ENCODE peak calls at places on chromosomes 3 and 15, in four cellular contexts. Y is activated B cell treated with CpG ODN at 0.5 μM for 24 hours, V is transverse colon, R is HFF-Myc. F is an unnamed sample.

GRCh38 chr3:99941211-99941610 is 123.5 kb downstream of the CMSS1 start:
- DNase-seq in Y (no peak), V (no peak), R (no peak), F (no peak)

GRCh38 chr3:166837535-166837934 is 542.6 kb downstream of the ZBBX start:
- DNase-seq in V (no peak), Y (no peak), R (no peak), F (no peak)

GRCh38 chr3:139473155-139473771 is 3.1 kb downstream of the RBP2 start:
- DNase-seq in Y (no peak), V (peak), R (no peak), F (no peak)

GRCh38 chr3:56591256-56591655 is 34.3 kb downstream of the CCDC66 start:
- DNase-seq in R (no peak), V (no peak), Y (no peak), F (no peak)

GRCh38 chr3:4426782-4427344 is 40.2 kb downstream of the SUMF1 start:
- DNase-seq in V (no peak), R (peak), Y (no peak), F (no peak)

GRCh38 chr3:155411500-155412223 is 118.2 kb upstream of the STRIT1 start:
- DNase-seq in Y (no peak), V (no peak), R (no peak), F (no peak)

GRCh38 chr15:59436774-59437472 is 1.1 kb upstream of the FAM81A start:
- DNase-seq in R (no peak), V (no peak), Y (no peak), F (no peak)

GRCh38 chr3:119297169-119297568 is 3.0 kb downstream of the ARHGAP31 start:
- DNase-seq in V (no peak), Y (no peak), R (no peak), F (no peak)

GRCh38 chr15:47351501-47351900 is 365.8 kb upstream of the SEMA6D start:
- DNase-seq in Y (no peak), V (no peak), R (no peak), F (no peak)

GRCh38 chr15:73540161-73540560 is 93.0 kb downstream of the NPTN start:
- DNase-seq in Y (no peak), R (no peak), V (no peak), F (no peak)

GRCh38 chr3:48960841-48961413 is 29.1 kb upstream of the P4HTM start:
- DNase-seq in Y (no peak), R (no peak), V (no peak), F (no peak)

GRCh38 chr15:68023307-68024101 is 30.6 kb upstream of the PIAS1 start:
- DNase-seq in Y (no peak), R (no peak), V (no peak), F (no peak)

GRCh38 chr3:14261229-14261628 is 82.6 kb downstream of the LSM3 start:
- DNase-seq in V (peak), Y (peak), R (no peak), F (peak)

GRCh38 chr3:123739754-123740153 is 144.4 kb downstream of the MYLK start:
- DNase-seq in R (no peak), V (peak), Y (no peak), F (no peak)

GRCh38 chr3:4976109-4976508 is 3.1 kb upstream of the BHLHE40 start:
- DNase-seq in Y (no peak), R (no peak), V (peak), F (no peak)

GRCh38 chr3:69051796-69052566 is at the start of gene TMF1:
- DNase-seq in Y (peak), R (peak), V (peak), F (peak)

GRCh38 chr3:122563717-122564025 is 429 bp downstream of the PARP9 start:
- DNase-seq in Y (no peak), R (no peak), V (no peak), F (no peak)

GRCh38 chr15:90552162-90552928 is 22.6 kb downstream of the CRTC3 start:
- DNase-seq in V (no peak), Y (no peak), R (peak), F (no peak)

GRCh38 chr15:58793862-58794261 is 22.8 kb downstream of the MINDY2 start:
- DNase-seq in V (no peak), R (no peak), Y (no peak), F (no peak)

GRCh38 chr3:12046406-12046805 is 42.2 kb downstream of the SYN2 start:
- DNase-seq in R (no peak), V (no peak), Y (no peak), F (no peak)

GRCh38 chr3:40978442-40978841 is 220.9 kb upstream of the CTNNB1 start:
- DNase-seq in V (no peak), Y (no peak), R (no peak), F (no peak)

GRCh38 chr15:62896969-62897486 is 145.5 kb upstream of the TPM1 start:
- DNase-seq in R (peak), V (peak), Y (no peak), F (no peak)

GRCh38 chr3:42159706-42160472 is 68.7 kb downstream of the TRAK1 start:
- DNase-seq in R (no peak), Y (no peak), V (peak), F (peak)

GRCh38 chr15:78209646-78210348 is 24.6 kb downstream of the ACSBG1 start:
- DNase-seq in Y (no peak), R (no peak), V (peak), F (peak)

GRCh38 chr15:83813697-83814096 is 159.8 kb downstream of the ADAMTSL3 start:
- DNase-seq in V (no peak), R (no peak), Y (no peak), F (no peak)

GRCh38 chr3:150388468-150389418 is 19.4 kb upstream of the TSC22D2 start:
- DNase-seq in Y (no peak), R (no peak), V (no peak), F (no peak)

GRCh38 chr15:31440754-31441298 is 114.2 kb downstream of the KLF13 start:
- DNase-seq in Y (peak), V (peak), R (no peak), F (no peak)

GRCh38 chr3:62876064-62876463 is 848 bp upstream of the CADPS start:
- DNase-seq in Y (no peak), V (peak), R (peak), F (peak)

GRCh38 chr15:66876423-66876730 is 174.3 kb downstream of the SMAD6 start:
- DNase-seq in Y (no peak), R (no peak), V (no peak), F (no peak)

GRCh38 chr3:188974856-188975611 is 196.7 kb upstream of the TPRG1 start:
- DNase-seq in R (no peak), V (no peak), Y (no peak), F (no peak)

GRCh38 chr3:194808709-194809108 is 123.0 kb downstream of the FAM43A start:
- DNase-seq in Y (no peak), V (no peak), R (no peak), F (no peak)

GRCh38 chr15:69031013-69032001 is 16.8 kb downstream of the NOX5 start:
- DNase-seq in Y (no peak), V (peak), R (no peak), F (peak)

GRCh38 chr3:39000008-39000450 is 51.7 kb downstream of the SCN11A start:
- DNase-seq in V (no peak), R (peak), Y (no peak), F (no peak)

GRCh38 chr3:38578551-38578950 is 70.9 kb downstream of the SCN5A start:
- DNase-seq in R (no peak), Y (no peak), V (no peak), F (peak)

GRCh38 chr15:52076889-52077781 is 35.4 kb downstream of the BCL2L10 start:
- DNase-seq in V (peak), Y (no peak), R (peak), F (no peak)

GRCh38 chr15:90711418-90711824 is 5.7 kb upstream of the BLM start:
- DNase-seq in V (no peak), Y (no peak), R (no peak), F (no peak)

DNA sequence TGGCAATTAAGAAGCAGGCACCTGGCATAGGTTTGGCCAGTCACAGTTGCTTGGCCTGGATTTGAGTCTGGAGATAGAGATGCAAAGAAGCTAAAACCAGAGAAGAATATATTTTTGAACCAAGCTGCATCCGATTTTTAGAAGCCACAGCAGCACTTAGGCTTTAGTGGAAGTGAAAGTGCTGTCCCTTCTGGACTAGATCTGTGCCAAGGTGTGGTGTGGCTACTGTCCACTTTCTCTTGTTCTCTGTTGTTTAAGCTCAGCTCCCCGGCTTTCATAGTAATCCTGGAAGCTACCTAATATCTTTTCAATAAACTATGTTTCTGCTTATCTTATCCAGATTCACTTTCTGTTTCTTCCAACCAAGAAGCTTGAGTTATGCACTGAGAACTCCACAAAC is 183.4 kb upstream of the THRB start:
- DNase-seq in R (no peak), V (no peak), Y (no peak), F (no peak)
- TF ChIP-seq CTCF in R (no peak), V (no peak), Y (no peak), F (no peak)

GRCh38 chr3:192918275-192918588 is 576 bp upstream of the MB21D2 start:
- DNase-seq in V (no peak), Y (no peak), R (no peak), F (no peak)
- TF ChIP-seq CTCF in V (peak), Y (no peak), R (no peak), F (peak)

GRCh38 chr3:193665370-193665989 is 72.5 kb downstream of the OPA1 start:
- DNase-seq in R (peak), V (no peak), Y (no peak), F (no peak)
- TF ChIP-seq CTCF in R (no peak), V (peak), Y (peak), F (peak)

DNA sequence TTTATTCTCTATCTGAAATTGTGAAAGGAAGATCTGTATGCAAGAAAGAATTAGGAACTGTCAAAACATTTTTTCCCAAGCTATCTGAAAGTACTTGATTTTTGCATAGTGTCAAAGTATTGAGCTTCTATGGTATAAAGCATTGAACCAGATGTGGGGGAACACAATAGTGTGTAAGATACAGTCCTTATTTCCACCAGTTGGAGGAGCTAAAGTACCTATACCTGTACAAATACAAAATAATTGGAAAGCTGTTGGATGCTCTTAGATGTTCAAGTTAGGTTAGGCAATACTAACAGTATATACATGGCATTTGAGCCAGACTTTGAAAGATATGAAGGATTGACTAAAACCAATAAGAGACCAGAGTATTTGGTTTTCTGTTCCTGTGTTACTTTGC is 148.4 kb downstream of the B3GALNT1 start:
- DNase-seq in R (no peak), V (no peak), Y (no peak), F (no peak)
- TF ChIP-seq CTCF in R (peak), V (no peak), Y (no peak), F (no peak)

GRCh38 chr15:64092864-64093626 is 593 bp downstream of the CIAO2A start:
- DNase-seq in R (no peak), V (peak), Y (peak), F (peak)

GRCh38 chr15:64093627-64094417 is at the start of gene CIAO2A:
- DNase-seq in V (peak), R (peak), Y (peak), F (peak)

GRCh38 chr15:64090527-64090926 is 3.1 kb downstream of the CIAO2A start:
- DNase-seq in Y (no peak), V (no peak), R (no peak), F (no peak)

GRCh38 chr15:64089553-64090280 is 3.9 kb downstream of the CIAO2A start:
- DNase-seq in R (no peak), V (no peak), Y (no peak), F (no peak)

DNA sequence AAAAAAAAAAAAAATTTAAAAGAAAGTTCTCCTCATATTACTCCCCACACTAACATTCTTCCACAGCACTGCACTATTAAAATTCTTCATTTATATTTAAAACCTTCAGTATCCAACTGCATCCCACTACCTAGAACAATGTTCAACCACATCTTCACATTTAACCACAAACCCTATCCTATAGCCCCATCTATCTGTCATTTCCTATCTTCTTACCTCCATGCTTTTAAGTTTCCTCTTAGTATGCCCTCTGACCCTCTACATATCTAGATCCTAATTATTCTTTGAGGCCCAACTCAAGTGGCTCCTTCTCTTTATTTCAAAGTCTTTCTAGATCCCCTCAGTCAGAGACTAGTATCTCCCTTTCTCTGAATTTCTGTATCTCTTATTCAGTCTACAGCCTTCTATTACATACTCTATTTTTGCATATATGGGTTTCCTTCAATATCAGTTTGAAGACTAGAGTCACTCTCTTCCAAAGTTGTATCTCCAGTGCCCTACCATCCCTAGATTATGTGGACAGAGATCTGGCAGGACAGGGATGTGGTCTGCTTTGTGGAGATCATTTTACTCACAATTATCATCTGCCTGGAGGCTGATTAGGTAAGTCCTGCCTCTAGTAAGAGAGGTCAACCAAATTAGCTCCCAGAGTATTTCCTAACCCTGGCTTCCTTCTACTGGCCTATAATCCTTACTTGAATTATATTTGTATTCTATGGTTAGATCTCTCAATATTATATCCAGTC is 1.4 kb downstream of the CIAO2A start:
- DNase-seq in V (no peak), R (no peak), Y (no peak), F (no peak)
- TF ChIP-seq CTCF in V (no peak), R (no peak), Y (no peak), F (no peak)

F was measured in progenitor cell of endocrine pancreas.